ENCODE peak calls at places on chromosomes 12 and 14, in six cellular contexts. One of them, this sample, is unnamed.

GRCh38 chr14:74249433-74250375 is 10.5 kb downstream of the VSX2 start:
- DNase-seq in endothelial cell: no peak
- DNase-seq in ureter: no peak
- DNase-seq in activated CD8-positive, alpha-beta memory T cell treated with anti-CD3 and anti-CD28 coated beads, Interleukin-2, amount 10 ng/mL, durations not matched to agents 7 days and 5 days: no peak
- DNase-seq in HFF-Myc: no peak
- DNase-seq in T-helper 2 cell: no peak
- DNase-seq in this sample: no peak

GRCh38 chr14:63543826-63544320 is 696 bp upstream of the PPP2R5E start:
- DNase-seq in endothelial cell: no peak
- DNase-seq in HFF-Myc: no peak
- DNase-seq in activated CD8-positive, alpha-beta memory T cell treated with anti-CD3 and anti-CD28 coated beads, Interleukin-2, amount 10 ng/mL, durations not matched to agents 7 days and 5 days: no peak
- DNase-seq in T-helper 2 cell: no peak
- DNase-seq in ureter: no peak
- DNase-seq in this sample: no peak

GRCh38 chr12:54060975-54061778 is 7.5 kb downstream of the HOXC4 start:
- DNase-seq in ureter: no peak
- DNase-seq in T-helper 2 cell: no peak
- DNase-seq in HFF-Myc: no peak
- DNase-seq in activated CD8-positive, alpha-beta memory T cell treated with anti-CD3 and anti-CD28 coated beads, Interleukin-2, amount 10 ng/mL, durations not matched to agents 7 days and 5 days: no peak
- DNase-seq in endothelial cell: no peak
- DNase-seq in this sample: no peak

GRCh38 chr12:124869011-124869665 is 5.5 kb upstream of the SCARB1 start:
- DNase-seq in HFF-Myc: no peak
- DNase-seq in T-helper 2 cell: no peak
- DNase-seq in ureter: no peak
- DNase-seq in endothelial cell: no peak
- DNase-seq in activated CD8-positive, alpha-beta memory T cell treated with anti-CD3 and anti-CD28 coated beads, Interleukin-2, amount 10 ng/mL, durations not matched to agents 7 days and 5 days: no peak
- DNase-seq in this sample: no peak

GRCh38 chr12:95701722-95702418 is 88.7 kb downstream of the NTN4 start:
- DNase-seq in activated CD8-positive, alpha-beta memory T cell treated with anti-CD3 and anti-CD28 coated beads, Interleukin-2, amount 10 ng/mL, durations not matched to agents 7 days and 5 days: no peak
- DNase-seq in ureter: no peak
- DNase-seq in T-helper 2 cell: no peak
- DNase-seq in HFF-Myc: no peak
- DNase-seq in endothelial cell: no peak
- DNase-seq in this sample: no peak

GRCh38 chr14:63853831-63854293 is 1.1 kb downstream of the SYNE2 start:
- DNase-seq in activated CD8-positive, alpha-beta memory T cell treated with anti-CD3 and anti-CD28 coated beads, Interleukin-2, amount 10 ng/mL, durations not matched to agents 7 days and 5 days: peak
- DNase-seq in T-helper 2 cell: peak
- DNase-seq in endothelial cell: peak
- DNase-seq in ureter: peak
- DNase-seq in HFF-Myc: no peak
- DNase-seq in this sample: peak

GRCh38 chr12:740921-741320 is 11.5 kb upstream of the WNK1 start:
- DNase-seq in T-helper 2 cell: no peak
- DNase-seq in ureter: no peak
- DNase-seq in HFF-Myc: no peak
- DNase-seq in endothelial cell: no peak
- DNase-seq in activated CD8-positive, alpha-beta memory T cell treated with anti-CD3 and anti-CD28 coated beads, Interleukin-2, amount 10 ng/mL, durations not matched to agents 7 days and 5 days: no peak
- DNase-seq in this sample: no peak

GRCh38 chr12:133221241-133221640 is 14.4 kb downstream of the ANHX start:
- DNase-seq in activated CD8-positive, alpha-beta memory T cell treated with anti-CD3 and anti-CD28 coated beads, Interleukin-2, amount 10 ng/mL, durations not matched to agents 7 days and 5 days: no peak
- DNase-seq in T-helper 2 cell: no peak
- DNase-seq in endothelial cell: no peak
- DNase-seq in HFF-Myc: no peak
- DNase-seq in ureter: no peak
- DNase-seq in this sample: no peak

GRCh38 chr12:57247041-57247440 is 3.9 kb downstream of the STAC3 start:
- DNase-seq in ureter: no peak
- DNase-seq in T-helper 2 cell: no peak
- DNase-seq in HFF-Myc: no peak
- DNase-seq in endothelial cell: no peak
- DNase-seq in activated CD8-positive, alpha-beta memory T cell treated with anti-CD3 and anti-CD28 coated beads, Interleukin-2, amount 10 ng/mL, durations not matched to agents 7 days and 5 days: no peak
- DNase-seq in this sample: no peak

GRCh38 chr12:81080431-81080983 is 2.6 kb downstream of the ACSS3 start:
- DNase-seq in HFF-Myc: no peak
- DNase-seq in activated CD8-positive, alpha-beta memory T cell treated with anti-CD3 and anti-CD28 coated beads, Interleukin-2, amount 10 ng/mL, durations not matched to agents 7 days and 5 days: no peak
- DNase-seq in ureter: peak
- DNase-seq in endothelial cell: no peak
- DNase-seq in T-helper 2 cell: no peak
- DNase-seq in this sample: no peak

GRCh38 chr12:4050340-4050739 is 177.1 kb upstream of the PARP11 start:
- DNase-seq in activated CD8-positive, alpha-beta memory T cell treated with anti-CD3 and anti-CD28 coated beads, Interleukin-2, amount 10 ng/mL, durations not matched to agents 7 days and 5 days: peak
- DNase-seq in endothelial cell: no peak
- DNase-seq in HFF-Myc: no peak
- DNase-seq in ureter: no peak
- DNase-seq in T-helper 2 cell: no peak
- DNase-seq in this sample: no peak

GRCh38 chr14:32254952-32255679 is 52.0 kb upstream of the RNU6-8 start:
- DNase-seq in activated CD8-positive, alpha-beta memory T cell treated with anti-CD3 and anti-CD28 coated beads, Interleukin-2, amount 10 ng/mL, durations not matched to agents 7 days and 5 days: peak
- DNase-seq in ureter: peak
- DNase-seq in T-helper 2 cell: no peak
- DNase-seq in HFF-Myc: peak
- DNase-seq in endothelial cell: peak
- DNase-seq in this sample: peak

GRCh38 chr14:52077261-52077984 is 8.6 kb upstream of the NID2 start:
- DNase-seq in HFF-Myc: no peak
- DNase-seq in T-helper 2 cell: no peak
- DNase-seq in activated CD8-positive, alpha-beta memory T cell treated with anti-CD3 and anti-CD28 coated beads, Interleukin-2, amount 10 ng/mL, durations not matched to agents 7 days and 5 days: no peak
- DNase-seq in ureter: no peak
- DNase-seq in endothelial cell: no peak
- DNase-seq in this sample: no peak

GRCh38 chr12:124388679-124389536 is 94.0 kb downstream of the RFLNA start:
- DNase-seq in endothelial cell: peak
- DNase-seq in HFF-Myc: no peak
- DNase-seq in T-helper 2 cell: peak
- DNase-seq in activated CD8-positive, alpha-beta memory T cell treated with anti-CD3 and anti-CD28 coated beads, Interleukin-2, amount 10 ng/mL, durations not matched to agents 7 days and 5 days: peak
- DNase-seq in ureter: peak
- DNase-seq in this sample: peak

GRCh38 chr12:55847603-55848329 is 5.0 kb upstream of the MMP19 start:
- DNase-seq in endothelial cell: no peak
- DNase-seq in ureter: peak
- DNase-seq in HFF-Myc: peak
- DNase-seq in T-helper 2 cell: no peak
- DNase-seq in activated CD8-positive, alpha-beta memory T cell treated with anti-CD3 and anti-CD28 coated beads, Interleukin-2, amount 10 ng/mL, durations not matched to agents 7 days and 5 days: no peak
- DNase-seq in this sample: no peak

GRCh38 chr14:35332517-35333346 is 40.5 kb downstream of the PSMA6 start:
- DNase-seq in endothelial cell: no peak
- DNase-seq in ureter: peak
- DNase-seq in HFF-Myc: no peak
- DNase-seq in activated CD8-positive, alpha-beta memory T cell treated with anti-CD3 and anti-CD28 coated beads, Interleukin-2, amount 10 ng/mL, durations not matched to agents 7 days and 5 days: peak
- DNase-seq in T-helper 2 cell: no peak
- DNase-seq in this sample: peak

GRCh38 chr12:110687770-110688169 is 1.1 kb downstream of the HVCN1 start:
- DNase-seq in T-helper 2 cell: no peak
- DNase-seq in endothelial cell: no peak
- DNase-seq in HFF-Myc: no peak
- DNase-seq in ureter: no peak
- DNase-seq in activated CD8-positive, alpha-beta memory T cell treated with anti-CD3 and anti-CD28 coated beads, Interleukin-2, amount 10 ng/mL, durations not matched to agents 7 days and 5 days: no peak
- DNase-seq in this sample: no peak

GRCh38 chr12:124027753-124028559 is 54.9 kb downstream of the ZNF664 start:
- DNase-seq in activated CD8-positive, alpha-beta memory T cell treated with anti-CD3 and anti-CD28 coated beads, Interleukin-2, amount 10 ng/mL, durations not matched to agents 7 days and 5 days: no peak
- DNase-seq in ureter: no peak
- DNase-seq in endothelial cell: no peak
- DNase-seq in T-helper 2 cell: no peak
- DNase-seq in HFF-Myc: no peak
- DNase-seq in this sample: no peak

GRCh38 chr12:64696065-64696741 is 63.0 kb downstream of the GNS start:
- DNase-seq in ureter: no peak
- DNase-seq in activated CD8-positive, alpha-beta memory T cell treated with anti-CD3 and anti-CD28 coated beads, Interleukin-2, amount 10 ng/mL, durations not matched to agents 7 days and 5 days: no peak
- DNase-seq in HFF-Myc: no peak
- DNase-seq in T-helper 2 cell: no peak
- DNase-seq in endothelial cell: no peak
- DNase-seq in this sample: no peak

GRCh38 chr12:89882051-89882450 is 173.4 kb upstream of the ATP2B1 start:
- DNase-seq in ureter: no peak
- DNase-seq in T-helper 2 cell: no peak
- DNase-seq in activated CD8-positive, alpha-beta memory T cell treated with anti-CD3 and anti-CD28 coated beads, Interleukin-2, amount 10 ng/mL, durations not matched to agents 7 days and 5 days: peak
- DNase-seq in endothelial cell: no peak
- DNase-seq in HFF-Myc: no peak
- DNase-seq in this sample: no peak

GRCh38 chr12:17357396-17357795 is 732.6 kb downstream of the RERGL start:
- DNase-seq in ureter: no peak
- DNase-seq in T-helper 2 cell: no peak
- DNase-seq in activated CD8-positive, alpha-beta memory T cell treated with anti-CD3 and anti-CD28 coated beads, Interleukin-2, amount 10 ng/mL, durations not matched to agents 7 days and 5 days: no peak
- DNase-seq in HFF-Myc: no peak
- DNase-seq in endothelial cell: no peak
- DNase-seq in this sample: no peak

GRCh38 chr14:39395555-39396254 is 36.5 kb downstream of the FBXO33 start:
- DNase-seq in HFF-Myc: no peak
- DNase-seq in ureter: no peak
- DNase-seq in activated CD8-positive, alpha-beta memory T cell treated with anti-CD3 and anti-CD28 coated beads, Interleukin-2, amount 10 ng/mL, durations not matched to agents 7 days and 5 days: no peak
- DNase-seq in T-helper 2 cell: no peak
- DNase-seq in endothelial cell: no peak
- DNase-seq in this sample: no peak

GRCh38 chr12:915090-915489 is 34.4 kb downstream of the RAD52 start:
- DNase-seq in ureter: no peak
- DNase-seq in activated CD8-positive, alpha-beta memory T cell treated with anti-CD3 and anti-CD28 coated beads, Interleukin-2, amount 10 ng/mL, durations not matched to agents 7 days and 5 days: no peak
- DNase-seq in T-helper 2 cell: no peak
- DNase-seq in HFF-Myc: no peak
- DNase-seq in endothelial cell: peak
- DNase-seq in this sample: no peak

GRCh38 chr12:54033106-54033979 is 493 bp downstream of the HOXC5 start:
- DNase-seq in HFF-Myc: no peak
- DNase-seq in T-helper 2 cell: no peak
- DNase-seq in endothelial cell: no peak
- DNase-seq in ureter: no peak
- DNase-seq in activated CD8-positive, alpha-beta memory T cell treated with anti-CD3 and anti-CD28 coated beads, Interleukin-2, amount 10 ng/mL, durations not matched to agents 7 days and 5 days: no peak
- DNase-seq in this sample: no peak

GRCh38 chr14:52350445-52350844 is 36.3 kb downstream of the PTGER2 start:
- DNase-seq in activated CD8-positive, alpha-beta memory T cell treated with anti-CD3 and anti-CD28 coated beads, Interleukin-2, amount 10 ng/mL, durations not matched to agents 7 days and 5 days: no peak
- DNase-seq in endothelial cell: no peak
- DNase-seq in HFF-Myc: no peak
- DNase-seq in ureter: no peak
- DNase-seq in T-helper 2 cell: no peak
- DNase-seq in this sample: no peak

GRCh38 chr14:92728781-92729364 is 19.6 kb downstream of the LGMN start:
- DNase-seq in activated CD8-positive, alpha-beta memory T cell treated with anti-CD3 and anti-CD28 coated beads, Interleukin-2, amount 10 ng/mL, durations not matched to agents 7 days and 5 days: peak
- DNase-seq in ureter: no peak
- DNase-seq in endothelial cell: no peak
- DNase-seq in T-helper 2 cell: no peak
- DNase-seq in HFF-Myc: peak
- DNase-seq in this sample: no peak

GRCh38 chr14:29459967-29460366 is 467.7 kb downstream of the PRKD1 start:
- DNase-seq in ureter: no peak
- DNase-seq in T-helper 2 cell: no peak
- DNase-seq in HFF-Myc: no peak
- DNase-seq in activated CD8-positive, alpha-beta memory T cell treated with anti-CD3 and anti-CD28 coated beads, Interleukin-2, amount 10 ng/mL, durations not matched to agents 7 days and 5 days: no peak
- DNase-seq in endothelial cell: no peak
- DNase-seq in this sample: no peak

GRCh38 chr14:100591453-100592371 is 4.5 kb upstream of the BEGAIN start:
- DNase-seq in T-helper 2 cell: peak
- DNase-seq in endothelial cell: no peak
- DNase-seq in HFF-Myc: no peak
- DNase-seq in activated CD8-positive, alpha-beta memory T cell treated with anti-CD3 and anti-CD28 coated beads, Interleukin-2, amount 10 ng/mL, durations not matched to agents 7 days and 5 days: no peak
- DNase-seq in ureter: no peak
- DNase-seq in this sample: no peak

GRCh38 chr12:106274012-106274411 is 26.2 kb upstream of the CKAP4 start:
- DNase-seq in HFF-Myc: no peak
- DNase-seq in endothelial cell: no peak
- DNase-seq in activated CD8-positive, alpha-beta memory T cell treated with anti-CD3 and anti-CD28 coated beads, Interleukin-2, amount 10 ng/mL, durations not matched to agents 7 days and 5 days: no peak
- DNase-seq in ureter: no peak
- DNase-seq in T-helper 2 cell: no peak
- DNase-seq in this sample: no peak

GRCh38 chr12:117151195-117152031 is 38.9 kb downstream of the FBXO21 start:
- DNase-seq in activated CD8-positive, alpha-beta memory T cell treated with anti-CD3 and anti-CD28 coated beads, Interleukin-2, amount 10 ng/mL, durations not matched to agents 7 days and 5 days: no peak
- DNase-seq in endothelial cell: peak
- DNase-seq in ureter: peak
- DNase-seq in T-helper 2 cell: no peak
- DNase-seq in HFF-Myc: no peak
- DNase-seq in this sample: peak

GRCh38 chr12:50505945-50506344 is 1.2 kb downstream of the DIP2B start:
- DNase-seq in T-helper 2 cell: no peak
- DNase-seq in HFF-Myc: no peak
- DNase-seq in activated CD8-positive, alpha-beta memory T cell treated with anti-CD3 and anti-CD28 coated beads, Interleukin-2, amount 10 ng/mL, durations not matched to agents 7 days and 5 days: no peak
- DNase-seq in endothelial cell: no peak
- DNase-seq in ureter: no peak
- DNase-seq in this sample: no peak

GRCh38 chr12:39010406-39010805 is 105.0 kb upstream of the CPNE8 start:
- DNase-seq in T-helper 2 cell: no peak
- DNase-seq in ureter: no peak
- DNase-seq in activated CD8-positive, alpha-beta memory T cell treated with anti-CD3 and anti-CD28 coated beads, Interleukin-2, amount 10 ng/mL, durations not matched to agents 7 days and 5 days: no peak
- DNase-seq in endothelial cell: no peak
- DNase-seq in HFF-Myc: no peak
- DNase-seq in this sample: no peak

This sample was measured in NCI-H510A.